ENCODE peak calls at places on chromosomes 4 and X, in nine cellular contexts. One of them, this sample, is unnamed.

GRCh38 chr4:3308691-3309090 is 15.9 kb downstream of the RGS12 start:
- DNase-seq in suprapubic skin: no peak
- DNase-seq in A549: no peak
- DNase-seq in K562: no peak
- DNase-seq in ovary: peak; percentile 31
- DNase-seq in tibial nerve: no peak
- DNase-seq in H1: no peak
- DNase-seq in SK-N-SH: no peak
- DNase-seq in stomach: no peak
- DNase-seq in this sample: peak; percentile 62

GRCh38 chr4:10535900-10536299 is 78.7 kb upstream of the ZNF518B start:
- DNase-seq in suprapubic skin: no peak
- DNase-seq in A549: no peak
- DNase-seq in K562: no peak
- DNase-seq in ovary: no peak
- DNase-seq in tibial nerve: no peak
- DNase-seq in H1: no peak
- DNase-seq in SK-N-SH: no peak
- DNase-seq in stomach: no peak
- DNase-seq in this sample: no peak

GRCh38 chr4:89303989-89304388 is 3.6 kb downstream of the GPRIN3 start:
- DNase-seq in suprapubic skin: no peak
- DNase-seq in A549: no peak
- DNase-seq in K562: no peak
- DNase-seq in ovary: no peak
- DNase-seq in tibial nerve: no peak
- DNase-seq in H1: no peak
- DNase-seq in SK-N-SH: no peak
- DNase-seq in stomach: no peak
- DNase-seq in this sample: no peak

GRCh38 chr4:31592293-31592692 is 872.1 kb downstream of the PCDH7 start:
- DNase-seq in suprapubic skin: no peak
- DNase-seq in A549: peak; percentile 1
- DNase-seq in K562: no peak
- DNase-seq in ovary: no peak
- DNase-seq in tibial nerve: no peak
- DNase-seq in H1: no peak
- DNase-seq in SK-N-SH: no peak
- DNase-seq in stomach: no peak
- DNase-seq in this sample: no peak

GRCh38 chr4:68346461-68346860 is 3.4 kb downstream of the YTHDC1 start:
- DNase-seq in suprapubic skin: no peak
- DNase-seq in A549: peak; percentile 34
- DNase-seq in K562: no peak
- DNase-seq in ovary: no peak
- DNase-seq in tibial nerve: no peak
- DNase-seq in H1: no peak
- DNase-seq in SK-N-SH: no peak
- DNase-seq in stomach: no peak
- DNase-seq in this sample: no peak

GRCh38 chr4:108492816-108493595 is 127.4 kb upstream of the RPL34 start:
- DNase-seq in suprapubic skin: no peak
- DNase-seq in A549: peak; percentile 2
- DNase-seq in K562: peak; percentile 7
- DNase-seq in ovary: no peak
- DNase-seq in tibial nerve: no peak
- DNase-seq in H1: peak; percentile 79
- DNase-seq in SK-N-SH: peak; percentile 19
- DNase-seq in stomach: no peak
- DNase-seq in this sample: no peak

GRCh38 chrX:8191022-8191421 is 20.0 kb upstream of the VCX2 start:
- DNase-seq in suprapubic skin: no peak
- DNase-seq in A549: no peak
- DNase-seq in K562: no peak
- DNase-seq in ovary: no peak
- DNase-seq in tibial nerve: no peak
- DNase-seq in H1: no peak
- DNase-seq in SK-N-SH: no peak
- DNase-seq in stomach: no peak
- DNase-seq in this sample: peak; percentile 50

GRCh38 chr4:74410741-74411140 is 34.2 kb upstream of the AREG start:
- DNase-seq in suprapubic skin: no peak
- DNase-seq in A549: no peak
- DNase-seq in K562: no peak
- DNase-seq in ovary: no peak
- DNase-seq in tibial nerve: no peak
- DNase-seq in H1: no peak
- DNase-seq in SK-N-SH: no peak
- DNase-seq in stomach: no peak
- DNase-seq in this sample: no peak

GRCh38 chr4:126851391-126851790 is 781.4 kb upstream of the INTU start:
- DNase-seq in suprapubic skin: no peak
- DNase-seq in A549: no peak
- DNase-seq in K562: no peak
- DNase-seq in ovary: no peak
- DNase-seq in tibial nerve: no peak
- DNase-seq in H1: no peak
- DNase-seq in SK-N-SH: no peak
- DNase-seq in stomach: no peak
- DNase-seq in this sample: no peak

GRCh38 chr4:182548156-182548555 is 305.0 kb downstream of the TENM3 start:
- DNase-seq in suprapubic skin: no peak
- DNase-seq in A549: no peak
- DNase-seq in K562: no peak
- DNase-seq in ovary: no peak
- DNase-seq in tibial nerve: no peak
- DNase-seq in H1: no peak
- DNase-seq in SK-N-SH: no peak
- DNase-seq in stomach: no peak
- DNase-seq in this sample: no peak

GRCh38 chrX:16946361-16946964 is at the start of gene REPS2:
- DNase-seq in suprapubic skin: peak; percentile 84
- DNase-seq in A549: peak; percentile 68
- DNase-seq in K562: peak; percentile 94
- DNase-seq in ovary: peak; percentile 88
- DNase-seq in tibial nerve: peak; percentile 68
- DNase-seq in H1: peak; percentile 78
- DNase-seq in SK-N-SH: peak; percentile 90
- DNase-seq in stomach: peak; percentile 92
- DNase-seq in this sample: peak; percentile 97

GRCh38 chr4:156933633-156934258 is 37.9 kb downstream of the PDGFC start:
- DNase-seq in suprapubic skin: no peak
- DNase-seq in A549: peak; percentile 54
- DNase-seq in K562: no peak
- DNase-seq in ovary: no peak
- DNase-seq in tibial nerve: no peak
- DNase-seq in H1: no peak
- DNase-seq in SK-N-SH: no peak
- DNase-seq in stomach: no peak
- DNase-seq in this sample: no peak

GRCh38 chr4:64248151-64248550 is 161.1 kb downstream of the TECRL start:
- DNase-seq in suprapubic skin: no peak
- DNase-seq in A549: no peak
- DNase-seq in K562: no peak
- DNase-seq in ovary: no peak
- DNase-seq in tibial nerve: no peak
- DNase-seq in H1: no peak
- DNase-seq in SK-N-SH: no peak
- DNase-seq in stomach: no peak
- DNase-seq in this sample: no peak

GRCh38 chrX:133726211-133726630 is 259.2 kb downstream of the GPC3 start:
- DNase-seq in suprapubic skin: no peak
- DNase-seq in A549: peak; percentile 57
- DNase-seq in K562: no peak
- DNase-seq in ovary: no peak
- DNase-seq in tibial nerve: no peak
- DNase-seq in H1: no peak
- DNase-seq in SK-N-SH: no peak
- DNase-seq in stomach: no peak
- DNase-seq in this sample: no peak

GRCh38 chrX:49748211-49748956 is 52.6 kb upstream of the PAGE1 start:
- DNase-seq in suprapubic skin: no peak
- DNase-seq in A549: no peak
- DNase-seq in K562: no peak
- DNase-seq in ovary: no peak
- DNase-seq in tibial nerve: no peak
- DNase-seq in H1: no peak
- DNase-seq in SK-N-SH: no peak
- DNase-seq in stomach: no peak
- DNase-seq in this sample: no peak

GRCh38 chr4:15425520-15425919 is 2.3 kb upstream of the C1QTNF7 start:
- DNase-seq in suprapubic skin: no peak
- DNase-seq in A549: no peak
- DNase-seq in K562: no peak
- DNase-seq in ovary: no peak
- DNase-seq in tibial nerve: no peak
- DNase-seq in H1: no peak
- DNase-seq in SK-N-SH: no peak
- DNase-seq in stomach: no peak
- DNase-seq in this sample: no peak

GRCh38 chr4:15423285-15423711 is 4.5 kb upstream of the C1QTNF7 start:
- DNase-seq in suprapubic skin: no peak
- DNase-seq in A549: no peak
- DNase-seq in K562: no peak
- DNase-seq in ovary: no peak
- DNase-seq in tibial nerve: no peak
- DNase-seq in H1: no peak
- DNase-seq in SK-N-SH: no peak
- DNase-seq in stomach: no peak
- DNase-seq in this sample: no peak

GRCh38 chr4:15428611-15429010 is 778 bp downstream of the C1QTNF7 start:
- DNase-seq in suprapubic skin: no peak
- DNase-seq in A549: no peak
- DNase-seq in K562: no peak
- DNase-seq in ovary: no peak
- DNase-seq in tibial nerve: no peak
- DNase-seq in H1: no peak
- DNase-seq in SK-N-SH: no peak
- DNase-seq in stomach: no peak
- DNase-seq in this sample: peak; percentile 34

GRCh38 chr4:15427715-15428114 is at the start of gene C1QTNF7:
- DNase-seq in suprapubic skin: no peak
- DNase-seq in A549: no peak
- DNase-seq in K562: no peak
- DNase-seq in ovary: no peak
- DNase-seq in tibial nerve: no peak
- DNase-seq in H1: no peak
- DNase-seq in SK-N-SH: no peak
- DNase-seq in stomach: no peak
- DNase-seq in this sample: no peak

GRCh38 chr4:15427126-15427525 is 707 bp upstream of the C1QTNF7 start:
- DNase-seq in suprapubic skin: no peak
- DNase-seq in A549: no peak
- DNase-seq in K562: no peak
- DNase-seq in ovary: no peak
- DNase-seq in tibial nerve: no peak
- DNase-seq in H1: no peak
- DNase-seq in SK-N-SH: no peak
- DNase-seq in stomach: no peak
- DNase-seq in this sample: no peak
- H3K27ac ChIP-seq in suprapubic skin: peak overlapping the region; percentile 49
- H3K27ac ChIP-seq in A549: no peak overlapping the region
- H3K27ac ChIP-seq in K562: no peak overlapping the region
- H3K27ac ChIP-seq in ovary: peak overlapping the region; percentile 8
- H3K27ac ChIP-seq in tibial nerve: peak overlapping the region; percentile 85
- H3K27ac ChIP-seq in H1: no peak overlapping the region
- H3K27ac ChIP-seq in SK-N-SH: no peak overlapping the region
- H3K27ac ChIP-seq in stomach: peak overlapping the region; percentile 66
- H3K27ac ChIP-seq in this sample: peak overlapping the region; percentile 44

GRCh38 chr4:87354168-87355102 is 31.8 kb upstream of the HSD17B13 start:
- DNase-seq in suprapubic skin: no peak
- DNase-seq in A549: no peak
- DNase-seq in K562: no peak
- DNase-seq in ovary: no peak
- DNase-seq in tibial nerve: no peak
- DNase-seq in H1: no peak
- DNase-seq in SK-N-SH: no peak
- DNase-seq in stomach: no peak
- DNase-seq in this sample: no peak

GRCh38 chr4:87359258-87359657 is 31.7 kb downstream of the HSD17B11 start:
- DNase-seq in suprapubic skin: no peak
- DNase-seq in A549: no peak
- DNase-seq in K562: no peak
- DNase-seq in ovary: no peak
- DNase-seq in tibial nerve: no peak
- DNase-seq in H1: no peak
- DNase-seq in SK-N-SH: no peak
- DNase-seq in stomach: no peak
- DNase-seq in this sample: no peak

GRCh38 chr4:87356832-87357526 is 34.0 kb downstream of the HSD17B11 start:
- DNase-seq in suprapubic skin: no peak
- DNase-seq in A549: no peak
- DNase-seq in K562: no peak
- DNase-seq in ovary: no peak
- DNase-seq in tibial nerve: no peak
- DNase-seq in H1: no peak
- DNase-seq in SK-N-SH: no peak
- DNase-seq in stomach: no peak
- DNase-seq in this sample: no peak

GRCh38 chr4:87353592-87353991 is 30.9 kb upstream of the HSD17B13 start:
- DNase-seq in suprapubic skin: no peak
- DNase-seq in A549: peak; percentile 48
- DNase-seq in K562: peak; percentile 23
- DNase-seq in ovary: no peak
- DNase-seq in tibial nerve: no peak
- DNase-seq in H1: peak; percentile 68
- DNase-seq in SK-N-SH: peak; percentile 17
- DNase-seq in stomach: no peak
- DNase-seq in this sample: no peak
- TF ChIP-seq EP300 in suprapubic skin: no peak
- TF ChIP-seq EP300 in A549: no peak
- TF ChIP-seq EP300 in K562: no peak
- TF ChIP-seq EP300 in ovary: no peak
- TF ChIP-seq EP300 in tibial nerve: no peak
- TF ChIP-seq EP300 in H1: no peak
- TF ChIP-seq EP300 in SK-N-SH: no peak
- TF ChIP-seq EP300 in stomach: no peak
- TF ChIP-seq EP300 in this sample: no peak

DNA sequence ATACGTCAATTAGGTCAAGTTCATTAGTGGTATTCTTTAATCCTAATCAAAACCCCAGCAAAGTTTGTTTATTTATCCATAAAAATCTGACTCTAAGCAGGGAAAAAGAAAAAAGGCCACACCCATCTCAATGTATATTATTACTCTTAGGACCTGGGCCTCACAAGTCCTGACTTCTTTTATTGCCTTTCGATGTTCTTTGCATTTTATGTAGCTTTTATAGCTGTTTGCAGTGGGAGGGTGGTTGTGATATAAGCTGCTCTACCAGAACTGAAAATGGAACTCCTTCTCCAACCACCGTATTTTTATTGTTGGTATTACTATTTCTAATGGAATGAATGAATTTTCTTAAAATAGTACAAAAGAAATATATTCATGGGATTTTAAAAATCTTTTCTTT is 163.3 kb upstream of the FAM47C start:
- DNase-seq in suprapubic skin: no peak
- DNase-seq in A549: no peak
- DNase-seq in K562: no peak
- DNase-seq in ovary: no peak
- DNase-seq in tibial nerve: no peak
- DNase-seq in H1: no peak
- DNase-seq in SK-N-SH: no peak
- DNase-seq in stomach: no peak
- DNase-seq in this sample: no peak
- H3K27ac ChIP-seq in suprapubic skin: no peak overlapping the region
- H3K27ac ChIP-seq in A549: no peak overlapping the region
- H3K27ac ChIP-seq in K562: no peak overlapping the region
- H3K27ac ChIP-seq in ovary: no peak overlapping the region
- H3K27ac ChIP-seq in tibial nerve: no peak overlapping the region
- H3K27ac ChIP-seq in H1: no peak overlapping the region
- H3K27ac ChIP-seq in SK-N-SH: no peak overlapping the region
- H3K27ac ChIP-seq in stomach: no peak overlapping the region
- H3K27ac ChIP-seq in this sample: no peak overlapping the region

GRCh38 chrX:39174761-39175417 is 373.6 kb downstream of the MID1IP1 start:
- DNase-seq in suprapubic skin: no peak
- DNase-seq in A549: no peak
- DNase-seq in K562: no peak
- DNase-seq in ovary: no peak
- DNase-seq in tibial nerve: no peak
- DNase-seq in H1: no peak
- DNase-seq in SK-N-SH: no peak
- DNase-seq in stomach: peak; percentile 38
- DNase-seq in this sample: no peak
- TF ChIP-seq EP300 in suprapubic skin: no peak
- TF ChIP-seq EP300 in A549: no peak
- TF ChIP-seq EP300 in K562: no peak
- TF ChIP-seq EP300 in ovary: no peak
- TF ChIP-seq EP300 in tibial nerve: no peak
- TF ChIP-seq EP300 in H1: no peak
- TF ChIP-seq EP300 in SK-N-SH: no peak
- TF ChIP-seq EP300 in stomach: no peak
- TF ChIP-seq EP300 in this sample: no peak

This sample was measured in upper lobe of left lung.